ENCODE peak calls at places on chromosomes 6 and 20, in eight cellular contexts. C, L, U, J, R, M, B and I are unnamed samples.

GRCh38 chr20:36121981-36122930 is 32.3 kb upstream of the EPB41L1 start:
- DNase-seq in C (no peak), L (no peak), U (peak; percentile 85), J (no peak), R (no peak), M (no peak), B (no peak), I (no peak)

GRCh38 chr6:87926687-87927086 is 121.0 kb upstream of the SPACA1 start:
- DNase-seq in C (no peak), L (no peak), U (no peak), J (no peak), R (no peak), M (no peak), B (no peak), I (no peak)

GRCh38 chr6:45253457-45253856 is 74.7 kb upstream of the RUNX2 start:
- DNase-seq in C (no peak), L (no peak), U (no peak), J (no peak), R (no peak), M (no peak), B (no peak), I (no peak)

GRCh38 chr6:54214286-54214685 is 94.0 kb upstream of the TINAG start:
- DNase-seq in C (no peak), L (no peak), U (no peak), J (no peak), R (no peak), M (no peak), B (no peak), I (no peak)

GRCh38 chr6:41182069-41183034 is 18.6 kb downstream of the TREML2 start:
- DNase-seq in C (peak; percentile 35), L (peak; percentile 47), U (no peak), J (no peak), R (peak; percentile 30), M (no peak), B (peak; percentile 53), I (peak; percentile 49)

GRCh38 chr20:44640522-44640921 is 11.0 kb downstream of the ADA start:
- DNase-seq in C (no peak), L (no peak), U (no peak), J (no peak), R (no peak), M (no peak), B (no peak), I (no peak)

GRCh38 chr6:43720999-43721398 is 33.4 kb upstream of the MRPS18A start:
- DNase-seq in C (no peak), L (no peak), U (no peak), J (no peak), R (no peak), M (no peak), B (no peak), I (no peak)

GRCh38 chr6:158751842-158752424 is 67.2 kb downstream of the EZR start:
- DNase-seq in C (no peak), L (no peak), U (peak; percentile 87), J (no peak), R (no peak), M (no peak), B (no peak), I (no peak)